ENCODE peak calls at places on chromosome 7, in eight cellular contexts. One of them, this sample, is unnamed.

GRCh38 chr7:90006988-90007387 is 147.3 kb upstream of the STEAP1 start:
- DNase-seq in stimulated activated CD4-positive, alpha-beta T cell treated with anti-CD3 and anti-CD28 coated beads, TNF-alpha, amount 100 ng/mL, for 48 hours: no peak
- DNase-seq in endothelial cell of umbilical vein: no peak
- DNase-seq in T-helper 1 cell: no peak
- DNase-seq in AG20443: no peak
- DNase-seq in amniotic epithelial cell: no peak
- DNase-seq in activated CD8-positive, alpha-beta T cell treated with anti-CD3 and anti-CD28 coated beads for 36 hours: no peak
- DNase-seq in NCI-H1092 treated with DMSO at 0.1 percent for 48 hours: no peak
- DNase-seq in this sample: no peak

GRCh38 chr7:5296015-5296621 is 13.4 kb downstream of the SLC29A4 start:
- DNase-seq in stimulated activated CD4-positive, alpha-beta T cell treated with anti-CD3 and anti-CD28 coated beads, TNF-alpha, amount 100 ng/mL, for 48 hours: no peak
- DNase-seq in AG20443: no peak
- DNase-seq in NCI-H1092 treated with DMSO at 0.1 percent for 48 hours: no peak
- DNase-seq in activated CD8-positive, alpha-beta T cell treated with anti-CD3 and anti-CD28 coated beads for 36 hours: peak
- DNase-seq in T-helper 1 cell: no peak
- DNase-seq in endothelial cell of umbilical vein: no peak
- DNase-seq in amniotic epithelial cell: no peak
- DNase-seq in this sample: no peak

GRCh38 chr7:47792521-47793121 is 155.6 kb downstream of the PKD1L1 start:
- DNase-seq in NCI-H1092 treated with DMSO at 0.1 percent for 48 hours: peak
- DNase-seq in AG20443: no peak
- DNase-seq in stimulated activated CD4-positive, alpha-beta T cell treated with anti-CD3 and anti-CD28 coated beads, TNF-alpha, amount 100 ng/mL, for 48 hours: no peak
- DNase-seq in activated CD8-positive, alpha-beta T cell treated with anti-CD3 and anti-CD28 coated beads for 36 hours: no peak
- DNase-seq in T-helper 1 cell: no peak
- DNase-seq in endothelial cell of umbilical vein: peak
- DNase-seq in amniotic epithelial cell: peak
- DNase-seq in this sample: no peak

GRCh38 chr7:155407799-155408198 is 50.1 kb upstream of the EN2 start:
- DNase-seq in NCI-H1092 treated with DMSO at 0.1 percent for 48 hours: no peak
- DNase-seq in activated CD8-positive, alpha-beta T cell treated with anti-CD3 and anti-CD28 coated beads for 36 hours: no peak
- DNase-seq in stimulated activated CD4-positive, alpha-beta T cell treated with anti-CD3 and anti-CD28 coated beads, TNF-alpha, amount 100 ng/mL, for 48 hours: no peak
- DNase-seq in AG20443: no peak
- DNase-seq in T-helper 1 cell: no peak
- DNase-seq in amniotic epithelial cell: no peak
- DNase-seq in endothelial cell of umbilical vein: no peak
- DNase-seq in this sample: no peak

GRCh38 chr7:159177270-159178036 is 32.8 kb upstream of the VIPR2 start:
- DNase-seq in stimulated activated CD4-positive, alpha-beta T cell treated with anti-CD3 and anti-CD28 coated beads, TNF-alpha, amount 100 ng/mL, for 48 hours: no peak
- DNase-seq in amniotic epithelial cell: no peak
- DNase-seq in NCI-H1092 treated with DMSO at 0.1 percent for 48 hours: no peak
- DNase-seq in AG20443: no peak
- DNase-seq in T-helper 1 cell: no peak
- DNase-seq in activated CD8-positive, alpha-beta T cell treated with anti-CD3 and anti-CD28 coated beads for 36 hours: no peak
- DNase-seq in endothelial cell of umbilical vein: peak
- DNase-seq in this sample: no peak

GRCh38 chr7:40571796-40572195 is 437.0 kb downstream of the SUGCT start:
- DNase-seq in amniotic epithelial cell: peak
- DNase-seq in T-helper 1 cell: no peak
- DNase-seq in AG20443: peak
- DNase-seq in activated CD8-positive, alpha-beta T cell treated with anti-CD3 and anti-CD28 coated beads for 36 hours: no peak
- DNase-seq in NCI-H1092 treated with DMSO at 0.1 percent for 48 hours: no peak
- DNase-seq in endothelial cell of umbilical vein: no peak
- DNase-seq in stimulated activated CD4-positive, alpha-beta T cell treated with anti-CD3 and anti-CD28 coated beads, TNF-alpha, amount 100 ng/mL, for 48 hours: no peak
- DNase-seq in this sample: peak

GRCh38 chr7:2018786-2019692 is 213.7 kb downstream of the MAD1L1 start:
- DNase-seq in endothelial cell of umbilical vein: peak
- DNase-seq in stimulated activated CD4-positive, alpha-beta T cell treated with anti-CD3 and anti-CD28 coated beads, TNF-alpha, amount 100 ng/mL, for 48 hours: no peak
- DNase-seq in NCI-H1092 treated with DMSO at 0.1 percent for 48 hours: no peak
- DNase-seq in AG20443: peak
- DNase-seq in amniotic epithelial cell: peak
- DNase-seq in T-helper 1 cell: no peak
- DNase-seq in activated CD8-positive, alpha-beta T cell treated with anti-CD3 and anti-CD28 coated beads for 36 hours: no peak
- DNase-seq in this sample: peak

GRCh38 chr7:95993420-95993819 is 221.1 kb downstream of the DYNC1I1 start:
- DNase-seq in NCI-H1092 treated with DMSO at 0.1 percent for 48 hours: no peak
- DNase-seq in AG20443: no peak
- DNase-seq in endothelial cell of umbilical vein: no peak
- DNase-seq in stimulated activated CD4-positive, alpha-beta T cell treated with anti-CD3 and anti-CD28 coated beads, TNF-alpha, amount 100 ng/mL, for 48 hours: no peak
- DNase-seq in amniotic epithelial cell: no peak
- DNase-seq in activated CD8-positive, alpha-beta T cell treated with anti-CD3 and anti-CD28 coated beads for 36 hours: no peak
- DNase-seq in T-helper 1 cell: no peak
- DNase-seq in this sample: no peak

GRCh38 chr7:55538538-55538937 is 33.8 kb downstream of the VOPP1 start:
- DNase-seq in amniotic epithelial cell: peak
- DNase-seq in NCI-H1092 treated with DMSO at 0.1 percent for 48 hours: no peak
- DNase-seq in activated CD8-positive, alpha-beta T cell treated with anti-CD3 and anti-CD28 coated beads for 36 hours: no peak
- DNase-seq in endothelial cell of umbilical vein: no peak
- DNase-seq in stimulated activated CD4-positive, alpha-beta T cell treated with anti-CD3 and anti-CD28 coated beads, TNF-alpha, amount 100 ng/mL, for 48 hours: no peak
- DNase-seq in AG20443: peak
- DNase-seq in T-helper 1 cell: no peak
- DNase-seq in this sample: peak

GRCh38 chr7:157429680-157430224 is 92.9 kb downstream of the DNAJB6 start:
- DNase-seq in T-helper 1 cell: no peak
- DNase-seq in endothelial cell of umbilical vein: no peak
- DNase-seq in activated CD8-positive, alpha-beta T cell treated with anti-CD3 and anti-CD28 coated beads for 36 hours: no peak
- DNase-seq in NCI-H1092 treated with DMSO at 0.1 percent for 48 hours: no peak
- DNase-seq in amniotic epithelial cell: no peak
- DNase-seq in AG20443: no peak
- DNase-seq in stimulated activated CD4-positive, alpha-beta T cell treated with anti-CD3 and anti-CD28 coated beads, TNF-alpha, amount 100 ng/mL, for 48 hours: no peak
- DNase-seq in this sample: no peak

GRCh38 chr7:130273863-130274262 is 7.2 kb downstream of the CPA2 start:
- DNase-seq in amniotic epithelial cell: peak
- DNase-seq in AG20443: peak
- DNase-seq in T-helper 1 cell: no peak
- DNase-seq in activated CD8-positive, alpha-beta T cell treated with anti-CD3 and anti-CD28 coated beads for 36 hours: no peak
- DNase-seq in stimulated activated CD4-positive, alpha-beta T cell treated with anti-CD3 and anti-CD28 coated beads, TNF-alpha, amount 100 ng/mL, for 48 hours: no peak
- DNase-seq in endothelial cell of umbilical vein: no peak
- DNase-seq in NCI-H1092 treated with DMSO at 0.1 percent for 48 hours: peak
- DNase-seq in this sample: no peak

GRCh38 chr7:34165927-34166550 is 260.7 kb downstream of the BMPER start:
- DNase-seq in NCI-H1092 treated with DMSO at 0.1 percent for 48 hours: peak
- DNase-seq in amniotic epithelial cell: peak
- DNase-seq in stimulated activated CD4-positive, alpha-beta T cell treated with anti-CD3 and anti-CD28 coated beads, TNF-alpha, amount 100 ng/mL, for 48 hours: no peak
- DNase-seq in T-helper 1 cell: no peak
- DNase-seq in activated CD8-positive, alpha-beta T cell treated with anti-CD3 and anti-CD28 coated beads for 36 hours: no peak
- DNase-seq in endothelial cell of umbilical vein: peak
- DNase-seq in AG20443: peak
- DNase-seq in this sample: no peak

GRCh38 chr7:101743241-101743994 is 74.0 kb upstream of the CUX1 start:
- DNase-seq in T-helper 1 cell: peak
- DNase-seq in AG20443: peak
- DNase-seq in amniotic epithelial cell: peak
- DNase-seq in NCI-H1092 treated with DMSO at 0.1 percent for 48 hours: peak
- DNase-seq in activated CD8-positive, alpha-beta T cell treated with anti-CD3 and anti-CD28 coated beads for 36 hours: peak
- DNase-seq in stimulated activated CD4-positive, alpha-beta T cell treated with anti-CD3 and anti-CD28 coated beads, TNF-alpha, amount 100 ng/mL, for 48 hours: peak
- DNase-seq in endothelial cell of umbilical vein: peak
- DNase-seq in this sample: no peak

GRCh38 chr7:38185938-38186337 is 7.9 kb downstream of the STARD3NL start:
- DNase-seq in stimulated activated CD4-positive, alpha-beta T cell treated with anti-CD3 and anti-CD28 coated beads, TNF-alpha, amount 100 ng/mL, for 48 hours: no peak
- DNase-seq in NCI-H1092 treated with DMSO at 0.1 percent for 48 hours: no peak
- DNase-seq in endothelial cell of umbilical vein: no peak
- DNase-seq in activated CD8-positive, alpha-beta T cell treated with anti-CD3 and anti-CD28 coated beads for 36 hours: no peak
- DNase-seq in amniotic epithelial cell: no peak
- DNase-seq in T-helper 1 cell: no peak
- DNase-seq in AG20443: no peak
- DNase-seq in this sample: no peak

GRCh38 chr7:94509264-94509878 is at the start of gene CASD1:
- DNase-seq in T-helper 1 cell: peak
- DNase-seq in stimulated activated CD4-positive, alpha-beta T cell treated with anti-CD3 and anti-CD28 coated beads, TNF-alpha, amount 100 ng/mL, for 48 hours: peak
- DNase-seq in endothelial cell of umbilical vein: peak
- DNase-seq in AG20443: peak
- DNase-seq in amniotic epithelial cell: peak
- DNase-seq in NCI-H1092 treated with DMSO at 0.1 percent for 48 hours: peak
- DNase-seq in activated CD8-positive, alpha-beta T cell treated with anti-CD3 and anti-CD28 coated beads for 36 hours: peak
- DNase-seq in this sample: no peak

GRCh38 chr7:16579216-16579615 is 52.6 kb downstream of the LRRC72 start:
- DNase-seq in amniotic epithelial cell: no peak
- DNase-seq in endothelial cell of umbilical vein: no peak
- DNase-seq in AG20443: no peak
- DNase-seq in NCI-H1092 treated with DMSO at 0.1 percent for 48 hours: no peak
- DNase-seq in T-helper 1 cell: no peak
- DNase-seq in activated CD8-positive, alpha-beta T cell treated with anti-CD3 and anti-CD28 coated beads for 36 hours: no peak
- DNase-seq in stimulated activated CD4-positive, alpha-beta T cell treated with anti-CD3 and anti-CD28 coated beads, TNF-alpha, amount 100 ng/mL, for 48 hours: no peak
- DNase-seq in this sample: no peak

GRCh38 chr7:23100697-23101096 is 4.9 kb upstream of the KLHL7 start:
- DNase-seq in amniotic epithelial cell: no peak
- DNase-seq in T-helper 1 cell: no peak
- DNase-seq in endothelial cell of umbilical vein: no peak
- DNase-seq in NCI-H1092 treated with DMSO at 0.1 percent for 48 hours: no peak
- DNase-seq in activated CD8-positive, alpha-beta T cell treated with anti-CD3 and anti-CD28 coated beads for 36 hours: no peak
- DNase-seq in stimulated activated CD4-positive, alpha-beta T cell treated with anti-CD3 and anti-CD28 coated beads, TNF-alpha, amount 100 ng/mL, for 48 hours: no peak
- DNase-seq in AG20443: no peak
- DNase-seq in this sample: no peak

GRCh38 chr7:140041626-140042385 is 20.9 kb downstream of the PARP12 start:
- DNase-seq in AG20443: no peak
- DNase-seq in endothelial cell of umbilical vein: peak
- DNase-seq in NCI-H1092 treated with DMSO at 0.1 percent for 48 hours: no peak
- DNase-seq in activated CD8-positive, alpha-beta T cell treated with anti-CD3 and anti-CD28 coated beads for 36 hours: no peak
- DNase-seq in stimulated activated CD4-positive, alpha-beta T cell treated with anti-CD3 and anti-CD28 coated beads, TNF-alpha, amount 100 ng/mL, for 48 hours: no peak
- DNase-seq in amniotic epithelial cell: no peak
- DNase-seq in T-helper 1 cell: no peak
- DNase-seq in this sample: no peak

GRCh38 chr7:122674502-122674901 is 24.4 kb downstream of the RNF133 start:
- DNase-seq in activated CD8-positive, alpha-beta T cell treated with anti-CD3 and anti-CD28 coated beads for 36 hours: no peak
- DNase-seq in stimulated activated CD4-positive, alpha-beta T cell treated with anti-CD3 and anti-CD28 coated beads, TNF-alpha, amount 100 ng/mL, for 48 hours: no peak
- DNase-seq in NCI-H1092 treated with DMSO at 0.1 percent for 48 hours: peak
- DNase-seq in amniotic epithelial cell: peak
- DNase-seq in AG20443: peak
- DNase-seq in endothelial cell of umbilical vein: peak
- DNase-seq in T-helper 1 cell: no peak
- DNase-seq in this sample: no peak

GRCh38 chr7:71095266-71095860 is 36.6 kb upstream of the GALNT17 start:
- DNase-seq in AG20443: no peak
- DNase-seq in amniotic epithelial cell: no peak
- DNase-seq in NCI-H1092 treated with DMSO at 0.1 percent for 48 hours: no peak
- DNase-seq in stimulated activated CD4-positive, alpha-beta T cell treated with anti-CD3 and anti-CD28 coated beads, TNF-alpha, amount 100 ng/mL, for 48 hours: no peak
- DNase-seq in activated CD8-positive, alpha-beta T cell treated with anti-CD3 and anti-CD28 coated beads for 36 hours: no peak
- DNase-seq in endothelial cell of umbilical vein: no peak
- DNase-seq in T-helper 1 cell: no peak
- DNase-seq in this sample: no peak

GRCh38 chr7:34471844-34472243 is 186.2 kb upstream of the NPSR1 start:
- DNase-seq in AG20443: no peak
- DNase-seq in endothelial cell of umbilical vein: no peak
- DNase-seq in activated CD8-positive, alpha-beta T cell treated with anti-CD3 and anti-CD28 coated beads for 36 hours: no peak
- DNase-seq in stimulated activated CD4-positive, alpha-beta T cell treated with anti-CD3 and anti-CD28 coated beads, TNF-alpha, amount 100 ng/mL, for 48 hours: no peak
- DNase-seq in amniotic epithelial cell: no peak
- DNase-seq in NCI-H1092 treated with DMSO at 0.1 percent for 48 hours: no peak
- DNase-seq in T-helper 1 cell: no peak
- DNase-seq in this sample: no peak

GRCh38 chr7:129055294-129055816 is 444 bp upstream of the TNPO3 start:
- DNase-seq in endothelial cell of umbilical vein: no peak
- DNase-seq in activated CD8-positive, alpha-beta T cell treated with anti-CD3 and anti-CD28 coated beads for 36 hours: no peak
- DNase-seq in amniotic epithelial cell: no peak
- DNase-seq in stimulated activated CD4-positive, alpha-beta T cell treated with anti-CD3 and anti-CD28 coated beads, TNF-alpha, amount 100 ng/mL, for 48 hours: no peak
- DNase-seq in NCI-H1092 treated with DMSO at 0.1 percent for 48 hours: no peak
- DNase-seq in AG20443: no peak
- DNase-seq in T-helper 1 cell: no peak
- DNase-seq in this sample: no peak

GRCh38 chr7:132537451-132537850 is 38.8 kb downstream of the PLXNA4 start:
- DNase-seq in AG20443: no peak
- DNase-seq in endothelial cell of umbilical vein: peak
- DNase-seq in stimulated activated CD4-positive, alpha-beta T cell treated with anti-CD3 and anti-CD28 coated beads, TNF-alpha, amount 100 ng/mL, for 48 hours: no peak
- DNase-seq in T-helper 1 cell: no peak
- DNase-seq in NCI-H1092 treated with DMSO at 0.1 percent for 48 hours: no peak
- DNase-seq in activated CD8-positive, alpha-beta T cell treated with anti-CD3 and anti-CD28 coated beads for 36 hours: no peak
- DNase-seq in amniotic epithelial cell: no peak
- DNase-seq in this sample: no peak

GRCh38 chr7:121924273-121925184 is 51.6 kb downstream of the PTPRZ1 start:
- DNase-seq in stimulated activated CD4-positive, alpha-beta T cell treated with anti-CD3 and anti-CD28 coated beads, TNF-alpha, amount 100 ng/mL, for 48 hours: no peak
- DNase-seq in activated CD8-positive, alpha-beta T cell treated with anti-CD3 and anti-CD28 coated beads for 36 hours: no peak
- DNase-seq in T-helper 1 cell: no peak
- DNase-seq in endothelial cell of umbilical vein: no peak
- DNase-seq in NCI-H1092 treated with DMSO at 0.1 percent for 48 hours: no peak
- DNase-seq in amniotic epithelial cell: no peak
- DNase-seq in AG20443: no peak
- DNase-seq in this sample: no peak

GRCh38 chr7:1940863-1941262 is 270.8 kb downstream of the ELFN1 start:
- DNase-seq in stimulated activated CD4-positive, alpha-beta T cell treated with anti-CD3 and anti-CD28 coated beads, TNF-alpha, amount 100 ng/mL, for 48 hours: no peak
- DNase-seq in activated CD8-positive, alpha-beta T cell treated with anti-CD3 and anti-CD28 coated beads for 36 hours: no peak
- DNase-seq in NCI-H1092 treated with DMSO at 0.1 percent for 48 hours: no peak
- DNase-seq in AG20443: no peak
- DNase-seq in amniotic epithelial cell: no peak
- DNase-seq in endothelial cell of umbilical vein: no peak
- DNase-seq in T-helper 1 cell: no peak
- DNase-seq in this sample: no peak

GRCh38 chr7:150755473-150756099 is 18.4 kb downstream of the GIMAP5 start:
- DNase-seq in amniotic epithelial cell: no peak
- DNase-seq in endothelial cell of umbilical vein: peak
- DNase-seq in activated CD8-positive, alpha-beta T cell treated with anti-CD3 and anti-CD28 coated beads for 36 hours: peak
- DNase-seq in AG20443: no peak
- DNase-seq in stimulated activated CD4-positive, alpha-beta T cell treated with anti-CD3 and anti-CD28 coated beads, TNF-alpha, amount 100 ng/mL, for 48 hours: no peak
- DNase-seq in T-helper 1 cell: peak
- DNase-seq in NCI-H1092 treated with DMSO at 0.1 percent for 48 hours: no peak
- DNase-seq in this sample: no peak

GRCh38 chr7:13908667-13909382 is 80.6 kb downstream of the ETV1 start:
- DNase-seq in activated CD8-positive, alpha-beta T cell treated with anti-CD3 and anti-CD28 coated beads for 36 hours: peak
- DNase-seq in stimulated activated CD4-positive, alpha-beta T cell treated with anti-CD3 and anti-CD28 coated beads, TNF-alpha, amount 100 ng/mL, for 48 hours: no peak
- DNase-seq in endothelial cell of umbilical vein: no peak
- DNase-seq in AG20443: no peak
- DNase-seq in amniotic epithelial cell: no peak
- DNase-seq in NCI-H1092 treated with DMSO at 0.1 percent for 48 hours: no peak
- DNase-seq in T-helper 1 cell: peak
- DNase-seq in this sample: no peak

GRCh38 chr7:108096996-108097395 is 33.2 kb downstream of the LAMB4 start:
- DNase-seq in endothelial cell of umbilical vein: no peak
- DNase-seq in stimulated activated CD4-positive, alpha-beta T cell treated with anti-CD3 and anti-CD28 coated beads, TNF-alpha, amount 100 ng/mL, for 48 hours: no peak
- DNase-seq in T-helper 1 cell: no peak
- DNase-seq in amniotic epithelial cell: no peak
- DNase-seq in NCI-H1092 treated with DMSO at 0.1 percent for 48 hours: no peak
- DNase-seq in activated CD8-positive, alpha-beta T cell treated with anti-CD3 and anti-CD28 coated beads for 36 hours: no peak
- DNase-seq in AG20443: no peak
- DNase-seq in this sample: no peak

GRCh38 chr7:131226116-131226562 is 101.5 kb upstream of the MKLN1 start:
- DNase-seq in endothelial cell of umbilical vein: no peak
- DNase-seq in stimulated activated CD4-positive, alpha-beta T cell treated with anti-CD3 and anti-CD28 coated beads, TNF-alpha, amount 100 ng/mL, for 48 hours: no peak
- DNase-seq in activated CD8-positive, alpha-beta T cell treated with anti-CD3 and anti-CD28 coated beads for 36 hours: no peak
- DNase-seq in AG20443: peak
- DNase-seq in amniotic epithelial cell: no peak
- DNase-seq in NCI-H1092 treated with DMSO at 0.1 percent for 48 hours: no peak
- DNase-seq in T-helper 1 cell: no peak
- DNase-seq in this sample: no peak

GRCh38 chr7:87312215-87312865 is 33.1 kb upstream of the CROT start:
- DNase-seq in activated CD8-positive, alpha-beta T cell treated with anti-CD3 and anti-CD28 coated beads for 36 hours: peak
- DNase-seq in AG20443: peak
- DNase-seq in stimulated activated CD4-positive, alpha-beta T cell treated with anti-CD3 and anti-CD28 coated beads, TNF-alpha, amount 100 ng/mL, for 48 hours: peak
- DNase-seq in T-helper 1 cell: peak
- DNase-seq in endothelial cell of umbilical vein: peak
- DNase-seq in amniotic epithelial cell: peak
- DNase-seq in NCI-H1092 treated with DMSO at 0.1 percent for 48 hours: peak
- DNase-seq in this sample: peak

GRCh38 chr7:43646603-43647313 is 63.9 kb downstream of the STK17A start:
- DNase-seq in stimulated activated CD4-positive, alpha-beta T cell treated with anti-CD3 and anti-CD28 coated beads, TNF-alpha, amount 100 ng/mL, for 48 hours: no peak
- DNase-seq in activated CD8-positive, alpha-beta T cell treated with anti-CD3 and anti-CD28 coated beads for 36 hours: no peak
- DNase-seq in endothelial cell of umbilical vein: no peak
- DNase-seq in amniotic epithelial cell: no peak
- DNase-seq in T-helper 1 cell: no peak
- DNase-seq in AG20443: peak
- DNase-seq in NCI-H1092 treated with DMSO at 0.1 percent for 48 hours: no peak
- DNase-seq in this sample: no peak

This sample was measured in BJ.